ENCODE peak calls at places on chromosomes 4 and X, in four cellular contexts. F is M059J, U is heart left ventricle, W is HTR-8/SVneo. P is an unnamed sample.

GRCh38 chrX:80576815-80577533 is 156.7 kb downstream of the TENT5D start:
- DNase-seq in F (no peak), U (no peak), W (no peak), P (no peak)

GRCh38 chr4:19214591-19214990 is 1037.1 kb upstream of the SLIT2 start:
- DNase-seq in F (no peak), U (no peak), W (no peak), P (no peak)

GRCh38 chrX:38513087-38513742 is 48.1 kb upstream of the TSPAN7 start:
- DNase-seq in F (no peak), U (no peak), W (no peak), P (no peak)

GRCh38 chr4:815464-816146 is 10.3 kb downstream of the CPLX1 start:
- DNase-seq in F (no peak), U (no peak), W (no peak), P (no peak)

GRCh38 chr4:78369691-78370090 is 181.9 kb upstream of the ANXA3 start:
- DNase-seq in F (no peak), U (no peak), W (no peak), P (no peak)

GRCh38 chr4:34269593-34269992 is 1974.7 kb downstream of the ARAP2 start:
- DNase-seq in F (no peak), U (no peak), W (no peak), P (no peak)

GRCh38 chr4:14783011-14783877 is 219.0 kb upstream of the CPEB2 start:
- DNase-seq in F (peak; percentile 78), U (no peak), W (peak; percentile 2), P (no peak)

GRCh38 chrX:150753968-150754367 is 60.8 kb downstream of the MTMR1 start:
- DNase-seq in F (no peak), U (no peak), W (no peak), P (no peak)

GRCh38 chr4:107945809-107946208 is 14.5 kb downstream of the CYP2U1 start:
- DNase-seq in F (no peak), U (no peak), W (no peak), P (no peak)

GRCh38 chrX:49761481-49761880 is 65.7 kb upstream of the PAGE1 start:
- DNase-seq in F (peak; percentile 0), U (no peak), W (peak; percentile 5), P (no peak)

GRCh38 chr4:2007804-2008670 is 737 bp downstream of the NELFA start:
- DNase-seq in F (no peak), U (no peak), W (no peak), P (no peak)

GRCh38 chr4:184416913-184417734 is 57.2 kb downstream of the IRF2 start:
- DNase-seq in F (peak; percentile 28), U (no peak), W (no peak), P (no peak)

GRCh38 chrX:73577368-73577767 is 14.4 kb downstream of the CHIC1 start:
- DNase-seq in F (peak; percentile 99), U (no peak), W (no peak), P (peak; percentile 66)

GRCh38 chrX:16664059-16664458 is 14.1 kb downstream of the S100G start:
- DNase-seq in F (no peak), U (no peak), W (no peak), P (no peak)

GRCh38 chr4:3324093-3324815 is 31.4 kb downstream of the RGS12 start:
- DNase-seq in F (no peak), U (peak; percentile 10), W (no peak), P (no peak)

GRCh38 chrX:153340111-153340510 is 6.2 kb downstream of the ZNF275 start:
- DNase-seq in F (no peak), U (no peak), W (no peak), P (no peak)

GRCh38 chr4:148998719-148999118 is 556.5 kb upstream of the NR3C2 start:
- DNase-seq in F (peak; percentile 21), U (no peak), W (no peak), P (peak; percentile 2)

GRCh38 chr4:6109842-6110560 is 90.3 kb downstream of the JAKMIP1 start:
- DNase-seq in F (peak; percentile 1), U (no peak), W (no peak), P (no peak)

GRCh38 chrX:69152398-69152797 is 12.9 kb downstream of the PJA1 start:
- DNase-seq in F (peak; percentile 92), U (peak; percentile 17), W (no peak), P (no peak)

GRCh38 chrX:37405954-37406353 is 56.8 kb downstream of the PRRG1 start:
- DNase-seq in F (peak; percentile 76), U (no peak), W (peak; percentile 4), P (no peak)

GRCh38 chrX:67619253-67619652 is 75.4 kb downstream of the AR start:
- DNase-seq in F (peak; percentile 80), U (no peak), W (no peak), P (peak; percentile 57)

GRCh38 chr4:52889778-52890400 is 27.8 kb downstream of the RASL11B start:
- DNase-seq in F (no peak), U (no peak), W (no peak), P (no peak)

GRCh38 chr4:59457576-59457975 is 1742.5 kb upstream of the ADGRL3 start:
- DNase-seq in F (no peak), U (no peak), W (no peak), P (no peak)

GRCh38 chr4:186606593-186606992 is 51.2 kb upstream of the MTNR1A start:
- DNase-seq in F (peak; percentile 72), U (no peak), W (peak; percentile 70), P (no peak)

GRCh38 chr4:110096406-110096805 is 102.0 kb downstream of the ELOVL6 start:
- DNase-seq in F (no peak), U (no peak), W (no peak), P (no peak)

GRCh38 chr4:41532336-41532735 is 5.6 kb upstream of the LIMCH1 start:
- DNase-seq in F (no peak), U (no peak), W (no peak), P (no peak)

GRCh38 chr4:189974056-189974455 is 33.4 kb downstream of the FRG1 start:
- DNase-seq in F (peak; percentile 12), U (no peak), W (peak; percentile 37), P (no peak)

GRCh38 chrX:25600776-25601175 is 537.4 kb upstream of the MAGEB18 start:
- DNase-seq in F (no peak), U (no peak), W (peak; percentile 6), P (no peak)

GRCh38 chrX:5031792-5032191 is 1196.9 kb downstream of the NLGN4X start:
- DNase-seq in F (no peak), U (no peak), W (no peak), P (no peak)

GRCh38 chr4:152431287-152431686 is 104.6 kb downstream of the FBXW7 start:
- DNase-seq in F (no peak), U (no peak), W (no peak), P (no peak)

GRCh38 chr4:123936615-123937014 is 540.0 kb downstream of the SPRY1 start:
- DNase-seq in F (no peak), U (no peak), W (no peak), P (no peak)

GRCh38 chr4:5893013-5893580 is at the start of gene CRMP1:
- DNase-seq in F (no peak), U (peak; percentile 22), W (no peak), P (no peak)

GRCh38 chr4:3017504-3017903 is 54.1 kb downstream of the GRK4 start:
- DNase-seq in F (peak; percentile 17), U (no peak), W (no peak), P (no peak)

GRCh38 chr4:75849459-75849858 is 52.8 kb downstream of the PPEF2 start:
- DNase-seq in F (no peak), U (no peak), W (no peak), P (no peak)

GRCh38 chr4:2247128-2248043 is 5.5 kb upstream of the HAUS3 start:
- DNase-seq in F (no peak), U (no peak), W (no peak), P (no peak)

GRCh38 chr4:100986360-100986868 is 360.9 kb downstream of the PPP3CA start:
- DNase-seq in F (peak; percentile 7), U (no peak), W (no peak), P (no peak)

GRCh38 chrX:53284684-53285447 is 3.5 kb upstream of the IQSEC2 start:
- DNase-seq in F (peak; percentile 50), U (peak; percentile 51), W (peak; percentile 44), P (no peak)

GRCh38 chrX:19152762-19153161 is 30.5 kb upstream of the ADGRG2 start:
- DNase-seq in F (peak; percentile 27), U (no peak), W (no peak), P (no peak)

GRCh38 chr4:123587983-123588494 is 191.4 kb downstream of the SPRY1 start:
- DNase-seq in F (peak; percentile 96), U (no peak), W (peak; percentile 70), P (peak; percentile 90)

GRCh38 chr4:75142850-75143249 is 209.9 kb downstream of the PARM1 start:
- DNase-seq in F (peak; percentile 71), U (no peak), W (no peak), P (no peak)

P was measured in HFF-Myc.